ENCODE peak calls at places on chromosome 18, in six cellular contexts. U, K, Y, B, X and Z are unnamed samples.

GRCh38 chr18:75857558-75857957 is 430.1 kb upstream of the SMIM21 start:
- DNase-seq in U (no peak), K (no peak), Y (no peak), B (no peak), X (no peak), Z (no peak)

GRCh38 chr18:49813071-49813320 is 337 bp downstream of the ACAA2 start:
- DNase-seq in U (no peak), K (peak), Y (peak), B (peak), X (peak), Z (no peak)

GRCh38 chr18:68233043-68233442 is 481.9 kb downstream of the TMX3 start:
- DNase-seq in U (no peak), K (no peak), Y (no peak), B (no peak), X (no peak), Z (no peak)

GRCh38 chr18:79503891-79504475 is 108.3 kb downstream of the NFATC1 start:
- DNase-seq in U (no peak), K (no peak), Y (no peak), B (no peak), X (no peak), Z (no peak)

GRCh38 chr18:8217041-8217564 is 392.1 kb upstream of the RAB12 start:
- DNase-seq in U (no peak), K (no peak), Y (no peak), B (no peak), X (no peak), Z (no peak)

GRCh38 chr18:43876286-43877082 is 599.2 kb upstream of the SYT4 start:
- DNase-seq in U (no peak), K (no peak), Y (no peak), B (no peak), X (no peak), Z (no peak)

GRCh38 chr18:44699571-44700261 is 19.0 kb downstream of the SETBP1 start:
- DNase-seq in U (no peak), K (no peak), Y (no peak), B (no peak), X (no peak), Z (no peak)

GRCh38 chr18:55634545-55634944 is 46.6 kb upstream of the TCF4 start:
- DNase-seq in U (no peak), K (no peak), Y (no peak), B (no peak), X (no peak), Z (no peak)

GRCh38 chr18:27400001-27400400 is 214.9 kb upstream of the CHST9 start:
- DNase-seq in U (no peak), K (no peak), Y (no peak), B (no peak), X (no peak), Z (no peak)

GRCh38 chr18:13136689-13137040 is 81.9 kb upstream of the LDLRAD4 start:
- DNase-seq in U (no peak), K (peak), Y (peak), B (no peak), X (peak), Z (no peak)

GRCh38 chr18:55069497-55069896 is 110.2 kb upstream of the CCDC68 start:
- DNase-seq in U (no peak), K (no peak), Y (no peak), B (peak), X (peak), Z (no peak)